ENCODE peak calls at places on chromosome 3, in eight cellular contexts. One of them, this sample, is unnamed.

GRCh38 chr3:97510795-97511194 is 253.8 kb upstream of the ARL6 start:
- DNase-seq in iPS DF 6.9: no peak
- DNase-seq in OCI-LY7: no peak
- DNase-seq in BE2C: no peak
- DNase-seq in thoracic aorta: no peak
- DNase-seq in transverse colon: peak; percentile 16
- DNase-seq in psoas muscle: no peak
- DNase-seq in esophagus muscularis mucosa: no peak
- DNase-seq in this sample: peak; percentile 52

GRCh38 chr3:51379746-51380330 is 5.3 kb upstream of the MANF start:
- DNase-seq in iPS DF 6.9: no peak
- DNase-seq in OCI-LY7: no peak
- DNase-seq in BE2C: no peak
- DNase-seq in thoracic aorta: no peak
- DNase-seq in transverse colon: no peak
- DNase-seq in psoas muscle: no peak
- DNase-seq in esophagus muscularis mucosa: no peak
- DNase-seq in this sample: no peak

GRCh38 chr3:154074966-154075365 is 46.2 kb upstream of the ARHGEF26 start:
- DNase-seq in iPS DF 6.9: no peak
- DNase-seq in OCI-LY7: no peak
- DNase-seq in BE2C: no peak
- DNase-seq in thoracic aorta: no peak
- DNase-seq in transverse colon: no peak
- DNase-seq in psoas muscle: no peak
- DNase-seq in esophagus muscularis mucosa: no peak
- DNase-seq in this sample: no peak

GRCh38 chr3:14243782-14244181 is 65.2 kb downstream of the LSM3 start:
- DNase-seq in iPS DF 6.9: no peak
- DNase-seq in OCI-LY7: no peak
- DNase-seq in BE2C: no peak
- DNase-seq in thoracic aorta: no peak
- DNase-seq in transverse colon: no peak
- DNase-seq in psoas muscle: no peak
- DNase-seq in esophagus muscularis mucosa: no peak
- DNase-seq in this sample: peak; percentile 13

GRCh38 chr3:41572092-41572491 is 372.8 kb downstream of the CTNNB1 start:
- DNase-seq in iPS DF 6.9: no peak
- DNase-seq in OCI-LY7: no peak
- DNase-seq in BE2C: no peak
- DNase-seq in thoracic aorta: no peak
- DNase-seq in transverse colon: no peak
- DNase-seq in psoas muscle: no peak
- DNase-seq in esophagus muscularis mucosa: no peak
- DNase-seq in this sample: no peak

GRCh38 chr3:65042675-65043074 is 354.9 kb upstream of the ADAMTS9 start:
- DNase-seq in iPS DF 6.9: no peak
- DNase-seq in OCI-LY7: no peak
- DNase-seq in BE2C: no peak
- DNase-seq in thoracic aorta: no peak
- DNase-seq in transverse colon: no peak
- DNase-seq in psoas muscle: no peak
- DNase-seq in esophagus muscularis mucosa: no peak
- DNase-seq in this sample: no peak

GRCh38 chr3:55646121-55646520 is 159.0 kb upstream of the WNT5A start:
- DNase-seq in iPS DF 6.9: no peak
- DNase-seq in OCI-LY7: no peak
- DNase-seq in BE2C: no peak
- DNase-seq in thoracic aorta: no peak
- DNase-seq in transverse colon: no peak
- DNase-seq in psoas muscle: no peak
- DNase-seq in esophagus muscularis mucosa: no peak
- DNase-seq in this sample: no peak

GRCh38 chr3:77053769-77054168 is 13.9 kb downstream of the ROBO2 start:
- DNase-seq in iPS DF 6.9: no peak
- DNase-seq in OCI-LY7: no peak
- DNase-seq in BE2C: no peak
- DNase-seq in thoracic aorta: no peak
- DNase-seq in transverse colon: no peak
- DNase-seq in psoas muscle: no peak
- DNase-seq in esophagus muscularis mucosa: no peak
- DNase-seq in this sample: no peak

GRCh38 chr3:195059471-195060216 is 211.3 kb downstream of the XXYLT1 start:
- DNase-seq in iPS DF 6.9: no peak
- DNase-seq in OCI-LY7: no peak
- DNase-seq in BE2C: no peak
- DNase-seq in thoracic aorta: no peak
- DNase-seq in transverse colon: peak; percentile 43
- DNase-seq in psoas muscle: no peak
- DNase-seq in esophagus muscularis mucosa: no peak
- DNase-seq in this sample: no peak

GRCh38 chr3:72036899-72037298 is 252.0 kb upstream of the PROK2 start:
- DNase-seq in iPS DF 6.9: no peak
- DNase-seq in OCI-LY7: no peak
- DNase-seq in BE2C: no peak
- DNase-seq in thoracic aorta: no peak
- DNase-seq in transverse colon: no peak
- DNase-seq in psoas muscle: no peak
- DNase-seq in esophagus muscularis mucosa: no peak
- DNase-seq in this sample: no peak

GRCh38 chr3:56711344-56711743 is 28.3 kb upstream of the TASOR start:
- DNase-seq in iPS DF 6.9: no peak
- DNase-seq in OCI-LY7: peak; percentile 28
- DNase-seq in BE2C: no peak
- DNase-seq in thoracic aorta: no peak
- DNase-seq in transverse colon: no peak
- DNase-seq in psoas muscle: no peak
- DNase-seq in esophagus muscularis mucosa: no peak
- DNase-seq in this sample: no peak

GRCh38 chr3:19632099-19633074 is 301.6 kb downstream of the EFHB start:
- DNase-seq in iPS DF 6.9: no peak
- DNase-seq in OCI-LY7: no peak
- DNase-seq in BE2C: no peak
- DNase-seq in thoracic aorta: no peak
- DNase-seq in transverse colon: no peak
- DNase-seq in psoas muscle: no peak
- DNase-seq in esophagus muscularis mucosa: no peak
- DNase-seq in this sample: no peak

GRCh38 chr3:9497821-9498565 is 55.6 kb downstream of the LHFPL4 start:
- DNase-seq in iPS DF 6.9: no peak
- DNase-seq in OCI-LY7: no peak
- DNase-seq in BE2C: no peak
- DNase-seq in thoracic aorta: no peak
- DNase-seq in transverse colon: no peak
- DNase-seq in psoas muscle: no peak
- DNase-seq in esophagus muscularis mucosa: no peak
- DNase-seq in this sample: no peak

GRCh38 chr3:61574854-61575253 is 13.5 kb downstream of the PTPRG start:
- DNase-seq in iPS DF 6.9: no peak
- DNase-seq in OCI-LY7: no peak
- DNase-seq in BE2C: no peak
- DNase-seq in thoracic aorta: no peak
- DNase-seq in transverse colon: no peak
- DNase-seq in psoas muscle: peak; percentile 46
- DNase-seq in esophagus muscularis mucosa: no peak
- DNase-seq in this sample: no peak

GRCh38 chr3:195076981-195077610 is 193.9 kb downstream of the XXYLT1 start:
- DNase-seq in iPS DF 6.9: no peak
- DNase-seq in OCI-LY7: no peak
- DNase-seq in BE2C: peak; percentile 1
- DNase-seq in thoracic aorta: no peak
- DNase-seq in transverse colon: no peak
- DNase-seq in psoas muscle: no peak
- DNase-seq in esophagus muscularis mucosa: no peak
- DNase-seq in this sample: no peak

GRCh38 chr3:177354461-177354860 is 157.2 kb upstream of the TBL1XR1 start:
- DNase-seq in iPS DF 6.9: no peak
- DNase-seq in OCI-LY7: no peak
- DNase-seq in BE2C: no peak
- DNase-seq in thoracic aorta: no peak
- DNase-seq in transverse colon: no peak
- DNase-seq in psoas muscle: no peak
- DNase-seq in esophagus muscularis mucosa: no peak
- DNase-seq in this sample: no peak

GRCh38 chr3:177357352-177358084 is 160.2 kb upstream of the TBL1XR1 start:
- DNase-seq in iPS DF 6.9: no peak
- DNase-seq in OCI-LY7: peak; percentile 76
- DNase-seq in BE2C: peak; percentile 57
- DNase-seq in thoracic aorta: no peak
- DNase-seq in transverse colon: peak; percentile 64
- DNase-seq in psoas muscle: no peak
- DNase-seq in esophagus muscularis mucosa: no peak
- DNase-seq in this sample: peak; percentile 73

GRCh38 chr3:177358968-177359600 is 161.8 kb upstream of the TBL1XR1 start:
- DNase-seq in iPS DF 6.9: no peak
- DNase-seq in OCI-LY7: peak; percentile 81
- DNase-seq in BE2C: peak; percentile 83
- DNase-seq in thoracic aorta: no peak
- DNase-seq in transverse colon: peak; percentile 82
- DNase-seq in psoas muscle: peak; percentile 50
- DNase-seq in esophagus muscularis mucosa: no peak
- DNase-seq in this sample: peak; percentile 86

GRCh38 chr3:177358085-177358967 is 161.0 kb upstream of the TBL1XR1 start:
- DNase-seq in iPS DF 6.9: no peak
- DNase-seq in OCI-LY7: peak; percentile 68
- DNase-seq in BE2C: peak; percentile 73
- DNase-seq in thoracic aorta: no peak
- DNase-seq in transverse colon: peak; percentile 82
- DNase-seq in psoas muscle: peak; percentile 70
- DNase-seq in esophagus muscularis mucosa: no peak
- DNase-seq in this sample: peak; percentile 83

DNA sequence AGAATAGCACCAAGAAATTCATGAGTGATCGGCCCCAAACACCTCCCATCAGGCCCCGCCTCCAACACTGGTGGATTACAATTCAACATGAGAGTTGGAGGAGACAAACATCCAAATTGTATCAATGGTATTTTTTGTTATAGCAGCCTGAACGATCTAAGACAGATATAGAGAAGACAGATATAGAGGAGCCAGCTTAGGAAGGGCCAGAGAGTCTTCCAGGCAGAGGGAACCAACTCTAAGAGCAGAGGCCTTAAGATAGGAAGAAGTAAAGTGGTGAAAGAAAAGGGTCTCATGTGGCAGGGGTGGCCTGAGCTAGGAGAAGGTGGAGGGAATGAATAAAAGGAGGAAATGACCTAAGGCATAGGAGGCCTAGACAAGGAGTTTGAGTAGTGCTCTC is 158.8 kb upstream of the TBL1XR1 start:
- DNase-seq in iPS DF 6.9: no peak
- DNase-seq in OCI-LY7: no peak
- DNase-seq in BE2C: no peak
- DNase-seq in thoracic aorta: no peak
- DNase-seq in transverse colon: no peak
- DNase-seq in psoas muscle: no peak
- DNase-seq in esophagus muscularis mucosa: no peak
- DNase-seq in this sample: no peak
- H3K4me1 ChIP-seq in iPS DF 6.9: peaks cover 11% of the 10 kb centered on the region
- H3K4me1 ChIP-seq in OCI-LY7: peaks cover 79% of the 10 kb centered on the region
- H3K4me1 ChIP-seq in BE2C: peaks cover 30% of the 10 kb centered on the region
- H3K4me1 ChIP-seq in thoracic aorta: peaks cover 28% of the 10 kb centered on the region
- H3K4me1 ChIP-seq in transverse colon: peaks cover 32% of the 10 kb centered on the region
- H3K4me1 ChIP-seq in psoas muscle: peaks cover 65% of the 10 kb centered on the region
- H3K4me1 ChIP-seq in esophagus muscularis mucosa: peaks cover 63% of the 10 kb centered on the region
- H3K4me1 ChIP-seq in this sample: peaks cover 14% of the 10 kb centered on the region

DNA sequence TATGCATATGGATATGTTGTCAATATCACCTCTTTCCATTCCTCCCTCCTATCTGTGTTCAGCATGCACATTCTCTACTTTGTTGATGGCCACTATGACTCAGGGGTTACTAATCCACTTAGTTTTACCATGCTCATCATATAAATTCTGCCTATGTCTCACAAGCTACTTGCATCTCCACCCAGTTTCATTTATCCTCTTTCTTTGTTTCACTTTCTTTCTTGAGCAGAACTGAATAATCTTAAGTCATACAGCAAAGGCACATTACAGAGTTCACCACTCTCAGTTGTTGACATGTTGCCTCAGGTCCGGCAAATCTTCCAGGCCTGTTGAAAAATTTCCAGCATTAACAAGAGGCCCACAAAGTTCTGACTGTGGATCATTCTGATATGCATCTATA is 71.5 kb downstream of the SSR3 start:
- DNase-seq in iPS DF 6.9: no peak
- DNase-seq in OCI-LY7: peak; percentile 42
- DNase-seq in BE2C: no peak
- DNase-seq in thoracic aorta: no peak
- DNase-seq in transverse colon: no peak
- DNase-seq in psoas muscle: no peak
- DNase-seq in esophagus muscularis mucosa: no peak
- DNase-seq in this sample: no peak
- H3K4me3 ChIP-seq in iPS DF 6.9: no peak overlapping the region
- H3K4me3 ChIP-seq in OCI-LY7: peak overlapping the region; percentile 58
- H3K4me3 ChIP-seq in BE2C: peak overlapping the region; percentile 5
- H3K4me3 ChIP-seq in thoracic aorta: peak overlapping the region; percentile 3
- H3K4me3 ChIP-seq in transverse colon: no peak overlapping the region
- H3K4me3 ChIP-seq in psoas muscle: no peak overlapping the region
- H3K4me3 ChIP-seq in esophagus muscularis mucosa: no peak overlapping the region
- H3K4me3 ChIP-seq in this sample: no peak overlapping the region

GRCh38 chr3:2993719-2994118 is 116.5 kb downstream of the IL5RA start:
- DNase-seq in iPS DF 6.9: no peak
- DNase-seq in OCI-LY7: no peak
- DNase-seq in BE2C: no peak
- DNase-seq in thoracic aorta: no peak
- DNase-seq in transverse colon: no peak
- DNase-seq in psoas muscle: no peak
- DNase-seq in esophagus muscularis mucosa: no peak
- DNase-seq in this sample: no peak
- H3K4me1 ChIP-seq in iPS DF 6.9: no peaks in the 10 kb centered on the region
- H3K4me1 ChIP-seq in OCI-LY7: no peaks in the 10 kb centered on the region
- H3K4me1 ChIP-seq in BE2C: no peaks in the 10 kb centered on the region
- H3K4me1 ChIP-seq in thoracic aorta: no peaks in the 10 kb centered on the region
- H3K4me1 ChIP-seq in transverse colon: no peaks in the 10 kb centered on the region
- H3K4me1 ChIP-seq in psoas muscle: no peaks in the 10 kb centered on the region
- H3K4me1 ChIP-seq in esophagus muscularis mucosa: no peaks in the 10 kb centered on the region
- H3K4me1 ChIP-seq in this sample: no peaks in the 10 kb centered on the region

DNA sequence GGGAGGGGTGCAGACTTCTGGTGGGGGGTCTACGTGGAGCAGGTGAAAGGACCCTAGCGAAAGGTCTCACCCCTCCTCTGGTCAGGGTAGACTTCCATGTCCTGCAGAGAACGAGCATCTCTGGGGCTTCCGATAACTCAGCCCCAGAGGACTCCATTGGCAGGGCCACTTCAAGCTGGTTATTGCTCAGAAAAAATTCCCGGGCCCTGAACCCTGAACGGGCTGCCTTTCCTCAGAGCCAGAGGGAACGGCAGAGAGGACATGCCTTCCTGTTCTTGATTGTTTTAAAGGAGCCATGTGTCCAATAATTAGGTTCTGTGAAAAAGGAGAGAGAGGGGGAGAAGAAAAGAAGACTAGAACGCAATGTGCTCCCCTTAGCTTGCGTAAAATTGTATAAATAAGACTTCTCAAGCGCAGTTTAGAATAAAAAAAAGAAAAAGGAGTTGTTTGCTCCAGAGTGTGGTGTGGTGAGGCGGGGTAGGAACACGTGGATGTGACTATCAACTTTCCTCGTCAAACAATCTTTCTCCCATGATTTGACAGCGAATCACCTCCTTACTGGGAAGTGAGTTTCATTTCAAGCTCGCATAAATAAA is 193.4 kb upstream of the UBE2E1 start:
- DNase-seq in iPS DF 6.9: no peak
- DNase-seq in OCI-LY7: no peak
- DNase-seq in BE2C: no peak
- DNase-seq in thoracic aorta: no peak
- DNase-seq in transverse colon: peak; percentile 31
- DNase-seq in psoas muscle: no peak
- DNase-seq in esophagus muscularis mucosa: no peak
- DNase-seq in this sample: peak; percentile 41
- H3K4me3 ChIP-seq in iPS DF 6.9: no peak overlapping the region
- H3K4me3 ChIP-seq in OCI-LY7: peak overlapping the region; percentile 41
- H3K4me3 ChIP-seq in BE2C: no peak overlapping the region
- H3K4me3 ChIP-seq in thoracic aorta: peak overlapping the region; percentile 66
- H3K4me3 ChIP-seq in transverse colon: no peak overlapping the region
- H3K4me3 ChIP-seq in psoas muscle: peak overlapping the region; percentile 28
- H3K4me3 ChIP-seq in esophagus muscularis mucosa: peak overlapping the region; percentile 32
- H3K4me3 ChIP-seq in this sample: no peak overlapping the region

GRCh38 chr3:187227658-187228258 is 30.5 kb downstream of the RTP1 start:
- DNase-seq in iPS DF 6.9: no peak
- DNase-seq in OCI-LY7: no peak
- DNase-seq in BE2C: no peak
- DNase-seq in thoracic aorta: no peak
- DNase-seq in transverse colon: no peak
- DNase-seq in psoas muscle: no peak
- DNase-seq in esophagus muscularis mucosa: no peak
- DNase-seq in this sample: no peak
- H3K4me1 ChIP-seq in iPS DF 6.9: no peaks in the 10 kb centered on the region
- H3K4me1 ChIP-seq in OCI-LY7: no peaks in the 10 kb centered on the region
- H3K4me1 ChIP-seq in BE2C: no peaks in the 10 kb centered on the region
- H3K4me1 ChIP-seq in thoracic aorta: peaks cover 10% of the 10 kb centered on the region
- H3K4me1 ChIP-seq in transverse colon: no peaks in the 10 kb centered on the region
- H3K4me1 ChIP-seq in psoas muscle: no peaks in the 10 kb centered on the region
- H3K4me1 ChIP-seq in esophagus muscularis mucosa: peaks cover 3% of the 10 kb centered on the region
- H3K4me1 ChIP-seq in this sample: no peaks in the 10 kb centered on the region